ENCODE peak calls at places on chromosomes 11 and 22, in four cellular contexts. I is K562, G is H1, Z is SK-N-SH. J is an unnamed sample.

GRCh38 chr11:89201138-89201537 is 23.5 kb downstream of the TYR start:
- DNase-seq in G (no peak), I (no peak), Z (no peak), J (no peak)

GRCh38 chr11:80719292-80719646 is 1278.4 kb upstream of the TENM4 start:
- DNase-seq in I (no peak), G (no peak), Z (no peak), J (peak)

GRCh38 chr11:11620251-11620965 is 1.4 kb downstream of the GALNT18 start:
- DNase-seq in I (no peak), G (no peak), Z (peak), J (peak)

GRCh38 chr11:66313321-66314185 is 3.3 kb downstream of the CD248 start:
- DNase-seq in I (peak), Z (peak), G (no peak), J (no peak)

GRCh38 chr22:37763012-37763411 is 44.7 kb upstream of the GCAT start:
- DNase-seq in Z (no peak), G (no peak), I (no peak), J (no peak)

GRCh38 chr11:115197433-115197832 is 306.8 kb downstream of the CADM1 start:
- DNase-seq in G (no peak), Z (no peak), I (no peak), J (no peak)

GRCh38 chr11:34345991-34346480 is 11.8 kb downstream of the ABTB2 start:
- DNase-seq in Z (peak), I (no peak), G (no peak), J (no peak)

GRCh38 chr22:35540600-35541253 is at the start of gene RASD2:
- DNase-seq in G (no peak), Z (no peak), I (peak), J (peak)

GRCh38 chr11:17020831-17021230 is 6.6 kb upstream of the PLEKHA7 start:
- DNase-seq in Z (no peak), I (no peak), G (no peak), J (no peak)

GRCh38 chr22:33271390-33272161 is 213.4 kb upstream of the SYN3 start:
- DNase-seq in Z (no peak), G (no peak), I (no peak), J (peak)

GRCh38 chr11:78542007-78542406 is 32.7 kb downstream of the NARS2 start:
- DNase-seq in G (no peak), Z (no peak), I (no peak), J (no peak)

GRCh38 chr11:17792161-17792560 is 57.6 kb downstream of the KCNC1 start:
- DNase-seq in Z (no peak), I (no peak), G (no peak), J (no peak)

GRCh38 chr22:46056169-46057041 is 79.4 kb upstream of the WNT7B start:
- DNase-seq in Z (peak), I (no peak), G (no peak), J (peak)

GRCh38 chr11:105046898-105047579 is 1.9 kb upstream of the CARD16 start:
- DNase-seq in I (no peak), Z (no peak), G (no peak), J (no peak)

GRCh38 chr22:24087071-24087795 is 76.1 kb downstream of the CABIN1 start:
- DNase-seq in G (no peak), Z (no peak), I (no peak), J (no peak)

GRCh38 chr11:108973402-108974119 is 308.7 kb downstream of the DDX10 start:
- DNase-seq in I (no peak), G (no peak), Z (no peak), J (no peak)

GRCh38 chr11:130801287-130802146 is 114.8 kb downstream of the SNX19 start:
- DNase-seq in Z (no peak), G (no peak), I (no peak), J (no peak)

GRCh38 chr11:70763606-70764005 is 365.3 kb downstream of the CTTN start:
- DNase-seq in I (no peak), Z (no peak), G (no peak), J (no peak)

GRCh38 chr11:76347391-76347790 is 33.5 kb downstream of the THAP12 start:
- DNase-seq in I (no peak), Z (no peak), G (no peak), J (no peak)

GRCh38 chr11:120818097-120818496 is 205.8 kb upstream of the TBCEL start:
- DNase-seq in Z (no peak), I (no peak), G (no peak), J (no peak)

GRCh38 chr11:120819003-120819402 is 204.9 kb upstream of the TBCEL start:
- DNase-seq in Z (no peak), G (no peak), I (no peak), J (no peak)

GRCh38 chr11:120819437-120819836 is 204.5 kb upstream of the TBCEL start:
- DNase-seq in G (no peak), I (no peak), Z (no peak), J (no peak)

GRCh38 chr11:120817131-120817530 is 206.8 kb upstream of the TBCEL start:
- DNase-seq in Z (peak), I (no peak), G (no peak), J (peak)

GRCh38 chr11:120820040-120820439 is 203.9 kb upstream of the TBCEL start:
- DNase-seq in G (no peak), Z (no peak), I (no peak), J (no peak)
- TF ChIP-seq JUND in G (no peak), Z (no peak), I (no peak), J (no peak)

DNA sequence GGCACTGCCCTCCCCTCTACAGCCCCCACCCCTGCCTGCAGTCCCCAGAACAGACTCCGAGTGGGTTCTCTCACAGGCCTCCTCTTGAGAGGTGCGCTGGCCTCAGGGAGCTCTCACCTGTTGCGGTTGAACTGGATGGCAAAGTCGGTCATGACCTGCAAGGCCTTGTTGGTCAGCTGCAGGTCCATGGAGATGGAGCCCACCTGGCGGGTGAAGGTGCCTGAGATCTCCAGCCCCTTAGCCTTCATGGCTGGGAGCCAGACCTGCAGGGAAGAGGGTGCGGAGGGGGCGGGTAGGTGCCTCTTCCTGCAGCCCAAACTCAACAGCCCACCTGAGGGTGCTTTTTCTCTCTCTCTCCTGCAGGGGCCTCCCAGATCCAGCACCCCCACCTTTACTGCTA is 18.7 kb upstream of the RASL10A start:
- DNase-seq in G (no peak), I (no peak), Z (no peak), J (no peak)
- TF ChIP-seq JUND in G (no peak), I (no peak), Z (no peak), J (no peak)

DNA sequence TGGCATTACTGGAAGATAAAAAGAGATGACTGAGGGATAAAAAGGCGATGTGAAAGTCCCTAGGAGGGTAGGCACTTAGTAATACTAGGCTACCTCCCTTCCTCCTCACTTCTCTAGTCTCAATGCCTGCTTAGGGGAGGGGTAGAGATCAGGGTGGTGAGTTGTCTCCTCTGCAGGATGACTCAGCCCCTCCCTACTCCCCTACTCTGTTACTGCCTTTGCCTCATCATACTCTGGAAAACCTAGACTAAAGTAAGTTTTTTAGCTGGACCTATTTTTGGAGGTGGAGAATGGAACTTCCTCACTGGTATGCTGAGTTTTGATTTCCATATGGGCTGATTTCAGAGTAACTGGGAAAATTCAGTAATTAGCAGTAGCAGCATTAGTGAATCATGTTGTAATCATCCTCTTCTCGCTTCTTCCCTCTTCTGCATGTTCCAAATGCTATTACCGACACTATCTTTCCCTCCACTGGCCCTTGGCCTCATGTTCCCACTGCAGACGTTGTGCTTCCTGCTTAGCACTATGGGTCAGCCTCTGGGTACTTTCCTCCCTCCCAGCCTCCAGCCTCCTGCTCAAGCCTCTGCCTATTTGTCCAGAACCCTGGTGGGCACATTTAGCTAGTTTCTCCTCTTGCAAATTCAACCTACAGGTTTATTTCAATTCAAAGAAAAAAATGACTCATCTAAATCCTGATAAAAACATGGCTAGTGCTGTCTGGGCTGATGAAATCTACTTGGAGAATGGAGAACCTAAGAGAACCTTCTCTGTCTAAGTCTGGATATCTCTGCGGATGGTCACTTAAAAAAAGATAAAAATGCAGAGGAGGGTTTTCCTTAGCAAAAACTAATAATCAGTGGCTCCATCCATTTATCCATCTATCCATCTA is 281.7 kb downstream of the ST3GAL4 start:
- DNase-seq in G (no peak), I (no peak), Z (no peak), J (no peak)
- TF ChIP-seq JUND in G (no peak), I (no peak), Z (peak), J (no peak)

GRCh38 chr11:2562181-2562581 is 117.4 kb downstream of the KCNQ1 start:
- DNase-seq in G (no peak), I (no peak), Z (no peak), J (no peak)
- TF ChIP-seq JUND in G (no peak), I (no peak), Z (no peak), J (no peak)

GRCh38 chr11:31974737-31975136 is 116.1 kb upstream of the RCN1 start:
- DNase-seq in Z (no peak), G (no peak), I (no peak), J (no peak)
- TF ChIP-seq JUND in Z (peak), G (no peak), I (no peak), J (no peak)

DNA sequence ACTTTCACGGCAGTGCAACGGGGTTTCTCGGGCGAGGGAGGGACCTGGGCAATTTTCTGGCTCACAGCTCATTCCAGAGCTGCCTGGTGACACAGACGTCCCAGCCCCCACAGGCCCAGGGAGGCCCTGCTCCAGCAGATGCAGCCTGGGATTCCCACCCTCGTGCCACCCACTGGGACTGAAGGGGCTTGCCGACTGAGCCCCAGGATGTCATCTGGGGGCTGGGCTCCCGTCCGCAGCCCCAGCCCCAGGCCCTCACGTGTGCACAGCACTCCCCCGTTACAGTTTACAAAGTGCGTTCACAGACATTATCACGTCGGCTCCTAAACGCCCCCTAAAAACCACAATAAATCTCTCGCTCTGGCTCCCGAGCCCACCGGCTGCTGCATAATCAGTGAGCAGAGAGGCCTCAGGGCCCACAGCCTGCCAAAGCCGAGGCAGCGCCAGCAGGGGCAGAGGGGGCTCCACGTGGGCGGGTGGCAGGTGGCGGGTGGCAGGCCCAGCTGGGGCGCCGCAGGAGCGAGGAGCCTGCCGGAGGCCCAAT is 76.9 kb upstream of the TCF20 start:
- DNase-seq in Z (peak), G (no peak), I (no peak), J (no peak)
- TF ChIP-seq JUND in Z (no peak), G (no peak), I (no peak), J (no peak)

GRCh38 chr11:68096962-68097361 is 24.2 kb downstream of the CHKA start:
- DNase-seq in G (no peak), Z (no peak), I (no peak), J (no peak)

GRCh38 chr11:68099057-68099456 is 22.1 kb downstream of the CHKA start:
- DNase-seq in I (no peak), G (no peak), Z (no peak), J (no peak)

DNA sequence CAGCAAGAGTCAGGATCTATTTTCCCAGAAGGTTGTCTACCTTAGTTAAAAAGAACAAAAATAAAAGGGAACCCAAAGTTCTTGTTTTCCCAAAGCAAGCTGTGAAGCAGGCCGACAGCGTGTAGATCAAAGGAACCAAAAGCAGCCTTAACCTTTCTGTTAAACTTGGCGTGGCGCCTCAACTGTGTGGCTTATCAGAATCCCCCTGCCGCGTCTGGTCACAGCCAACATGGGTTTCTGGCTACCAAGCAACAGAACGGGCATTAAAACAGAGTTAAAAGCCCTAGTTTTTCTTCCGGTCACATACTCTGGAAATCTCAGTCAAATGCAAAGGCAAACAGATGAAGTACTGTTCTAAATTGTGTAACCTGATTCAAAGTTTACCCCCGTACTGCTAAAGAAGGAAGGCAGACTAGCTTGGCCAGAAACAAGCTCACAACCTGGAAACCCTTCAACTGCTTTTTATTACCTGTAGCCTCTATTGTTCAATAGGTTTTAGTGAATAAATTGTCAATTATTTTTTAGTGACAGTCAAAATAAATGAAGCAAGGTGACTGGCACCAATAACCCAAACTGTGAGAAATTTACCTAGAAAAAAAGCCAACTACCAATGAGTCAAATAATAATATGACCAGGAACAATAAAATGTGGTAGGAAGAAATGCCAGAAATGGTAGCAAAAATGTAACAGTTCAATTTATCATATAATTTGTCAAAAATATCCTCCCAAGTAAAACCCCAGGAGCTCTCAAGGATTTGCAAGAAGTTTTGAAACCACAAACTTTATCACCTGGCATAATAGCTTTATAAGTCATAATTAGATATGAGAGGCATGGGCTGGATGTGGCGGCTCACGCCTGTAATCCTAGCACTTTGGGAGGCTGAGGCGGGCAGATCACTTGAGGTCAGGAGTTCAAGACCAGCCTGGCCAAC is 21.4 kb downstream of the CHKA start:
- DNase-seq in I (peak), Z (peak), G (no peak), J (no peak)
- TF ChIP-seq JUND in I (no peak), Z (no peak), G (no peak), J (no peak)